ENCODE peak calls at places on chromosome 5, in seven cellular contexts. O, J, I, D, H, N and C are unnamed samples.

GRCh38 chr5:36664762-36665161 is 58.4 kb downstream of the SLC1A3 start:
- DNase-seq in O (no peak), J (no peak), I (no peak), D (no peak), H (no peak), N (no peak), C (no peak)

GRCh38 chr5:103369125-103370120 is 110.9 kb downstream of the MACIR start:
- DNase-seq in O (no peak), J (no peak), I (no peak), D (no peak), H (no peak), N (no peak), C (no peak)

GRCh38 chr5:72347801-72348305 is 27.7 kb downstream of the PTCD2 start:
- DNase-seq in O (no peak), J (no peak), I (peak), D (no peak), H (peak), N (no peak), C (no peak)

GRCh38 chr5:42830924-42831323 is 19.2 kb upstream of the SELENOP start:
- DNase-seq in O (no peak), J (no peak), I (no peak), D (no peak), H (no peak), N (no peak), C (no peak)

GRCh38 chr5:35094966-35095365 is 47.2 kb upstream of the AGXT2 start:
- DNase-seq in O (no peak), J (no peak), I (no peak), D (no peak), H (no peak), N (no peak), C (no peak)

GRCh38 chr5:171272996-171273970 is 35.8 kb upstream of the TLX3 start:
- DNase-seq in O (no peak), J (no peak), I (no peak), D (no peak), H (no peak), N (no peak), C (no peak)

GRCh38 chr5:160064979-160065619 is 54.2 kb downstream of the PWWP2A start:
- DNase-seq in O (no peak), J (no peak), I (no peak), D (no peak), H (no peak), N (no peak), C (no peak)

GRCh38 chr5:96329886-96330531 is 103.0 kb downstream of the PCSK1 start:
- DNase-seq in O (no peak), J (no peak), I (no peak), D (no peak), H (no peak), N (no peak), C (no peak)

GRCh38 chr5:80569086-80569960 is 757 bp downstream of the ANKRD34B start:
- DNase-seq in O (no peak), J (no peak), I (no peak), D (no peak), H (no peak), N (no peak), C (peak)

GRCh38 chr5:134600600-134600999 is 32.0 kb downstream of the SAR1B start:
- DNase-seq in O (no peak), J (no peak), I (peak), D (no peak), H (no peak), N (no peak), C (no peak)

GRCh38 chr5:79795764-79796398 is 106.2 kb downstream of the CMYA5 start:
- DNase-seq in O (peak), J (no peak), I (no peak), D (peak), H (no peak), N (no peak), C (no peak)

GRCh38 chr5:139633295-139634027 is 14.7 kb upstream of the CXXC5 start:
- DNase-seq in O (no peak), J (no peak), I (no peak), D (peak), H (no peak), N (peak), C (peak)

GRCh38 chr5:144979516-144980264 is 809.0 kb downstream of the KCTD16 start:
- DNase-seq in O (no peak), J (no peak), I (no peak), D (no peak), H (no peak), N (no peak), C (no peak)
- TF ChIP-seq CTCF in O (no peak), J (no peak), I (no peak), D (no peak), H (no peak), N (no peak), C (no peak)

DNA sequence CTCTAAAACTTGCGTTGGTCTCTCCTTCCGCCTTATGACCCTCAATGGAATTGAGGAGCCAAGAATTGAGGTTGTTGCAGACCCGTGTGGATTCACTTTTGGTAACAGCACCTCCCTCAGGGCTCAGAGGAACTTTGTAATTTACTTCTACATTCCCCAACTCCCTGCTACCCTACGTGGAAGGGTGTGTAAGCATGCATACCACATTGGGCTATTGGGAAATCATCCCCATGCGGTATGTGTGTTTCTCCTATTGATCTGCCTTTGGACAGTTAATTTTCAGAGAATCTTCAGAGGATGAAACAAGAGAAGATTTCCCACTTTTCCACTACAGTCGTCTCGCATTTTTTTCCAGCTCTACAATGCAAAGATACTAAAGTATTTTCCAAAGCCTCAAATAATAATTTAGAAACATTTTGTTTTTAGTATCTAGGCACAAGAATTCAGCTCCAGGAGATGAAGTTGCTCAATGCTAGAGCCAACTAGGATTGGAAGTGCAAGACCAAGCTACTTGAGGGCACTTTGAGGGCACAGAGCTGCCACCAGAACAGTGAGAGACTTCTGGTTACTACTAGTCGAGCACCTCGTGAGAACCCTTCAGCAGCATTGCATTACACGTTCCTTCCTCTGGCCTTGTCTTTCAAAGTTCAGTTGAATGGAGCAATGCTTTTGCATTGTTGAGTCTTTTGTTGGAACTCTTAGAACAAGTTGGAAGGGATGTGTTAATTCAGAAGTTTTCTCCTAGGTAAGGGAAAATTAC is 3.4 kb downstream of the C1QTNF3 start:
- DNase-seq in O (no peak), J (no peak), I (no peak), D (no peak), H (no peak), N (no peak), C (no peak)
- TF ChIP-seq CTCF in O (no peak), J (no peak), I (no peak), D (no peak), H (no peak), N (no peak), C (no peak)

GRCh38 chr5:32042571-32042970 is 131.5 kb downstream of the GOLPH3 start:
- DNase-seq in O (no peak), J (no peak), I (no peak), D (no peak), H (no peak), N (no peak), C (no peak)

DNA sequence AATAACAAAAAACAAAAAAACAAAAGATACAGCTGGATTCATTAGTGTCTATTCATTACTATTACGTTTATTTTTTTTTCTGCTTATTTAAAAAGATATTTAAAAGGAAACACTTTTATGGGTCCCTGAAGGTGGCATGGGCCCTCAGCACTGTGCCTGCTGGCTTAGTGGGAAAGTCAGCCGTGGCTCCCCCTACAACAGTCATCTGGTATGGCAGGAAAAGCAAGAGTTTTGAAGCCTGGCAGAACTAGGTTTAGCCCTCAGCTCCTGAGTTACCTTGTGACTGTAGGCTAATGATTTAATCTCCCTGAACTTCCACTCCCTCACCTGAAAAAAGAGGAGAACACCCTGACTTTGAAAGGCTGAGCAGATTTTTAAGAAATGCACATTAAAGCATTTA is 135.6 kb downstream of the GOLPH3 start:
- DNase-seq in O (no peak), J (no peak), I (no peak), D (no peak), H (no peak), N (no peak), C (no peak)
- TF ChIP-seq CTCF in O (no peak), J (no peak), I (no peak), D (no peak), H (peak), N (no peak), C (no peak)

GRCh38 chr5:42250-42649 is 49.7 kb upstream of the PLEKHG4B start:
- DNase-seq in O (no peak), J (no peak), I (no peak), D (no peak), H (no peak), N (no peak), C (no peak)
- TF ChIP-seq CTCF in O (no peak), J (peak), I (peak), D (peak), H (peak), N (no peak), C (no peak)

GRCh38 chr5:168672888-168673287 is 93.7 kb upstream of the PANK3 start:
- DNase-seq in O (no peak), J (no peak), I (no peak), D (no peak), H (no peak), N (no peak), C (no peak)

GRCh38 chr5:168669668-168670378 is 90.7 kb upstream of the PANK3 start:
- DNase-seq in O (no peak), J (no peak), I (no peak), D (no peak), H (no peak), N (no peak), C (no peak)

GRCh38 chr5:168672016-168672415 is 92.8 kb upstream of the PANK3 start:
- DNase-seq in O (no peak), J (no peak), I (no peak), D (no peak), H (no peak), N (no peak), C (no peak)

GRCh38 chr5:168669156-168669555 is 90.0 kb upstream of the PANK3 start:
- DNase-seq in O (no peak), J (no peak), I (no peak), D (no peak), H (no peak), N (no peak), C (no peak)

GRCh38 chr5:168670881-168671575 is 91.9 kb upstream of the PANK3 start:
- DNase-seq in O (no peak), J (no peak), I (no peak), D (no peak), H (no peak), N (no peak), C (no peak)
- TF ChIP-seq CTCF in O (no peak), J (no peak), I (no peak), D (no peak), H (no peak), N (no peak), C (no peak)